ENCODE peak calls at places on chromosomes 1 and 21, in ten cellular contexts. One of them, this sample, is unnamed.

GRCh38 chr1:111990878-111991760 is 1.7 kb upstream of the KCND3 start:
- DNase-seq in fibroblast of the aortic adventitia: peak
- DNase-seq in mucosa of descending colon: peak
- DNase-seq in ovary: peak
- DNase-seq in A549: peak
- DNase-seq in GM10248: peak
- DNase-seq in lower leg skin: peak
- DNase-seq in GM20000: no peak
- DNase-seq in mammary epithelial cell: peak
- DNase-seq in stomach: peak
- DNase-seq in this sample: no peak

GRCh38 chr1:145901312-145902021 is 8.4 kb downstream of the ITGA10 start:
- DNase-seq in fibroblast of the aortic adventitia: no peak
- DNase-seq in mucosa of descending colon: no peak
- DNase-seq in ovary: no peak
- DNase-seq in A549: peak
- DNase-seq in GM10248: no peak
- DNase-seq in lower leg skin: no peak
- DNase-seq in GM20000: no peak
- DNase-seq in mammary epithelial cell: no peak
- DNase-seq in stomach: no peak
- DNase-seq in this sample: no peak

GRCh38 chr1:50257940-50258339 is 149.2 kb downstream of the ELAVL4 start:
- DNase-seq in fibroblast of the aortic adventitia: no peak
- DNase-seq in mucosa of descending colon: no peak
- DNase-seq in ovary: no peak
- DNase-seq in A549: no peak
- DNase-seq in GM10248: no peak
- DNase-seq in lower leg skin: no peak
- DNase-seq in GM20000: no peak
- DNase-seq in mammary epithelial cell: no peak
- DNase-seq in stomach: no peak
- DNase-seq in this sample: no peak

GRCh38 chr21:31566061-31566460 is 93.4 kb upstream of the SOD1 start:
- DNase-seq in fibroblast of the aortic adventitia: no peak
- DNase-seq in mucosa of descending colon: no peak
- DNase-seq in ovary: no peak
- DNase-seq in A549: no peak
- DNase-seq in GM10248: no peak
- DNase-seq in lower leg skin: no peak
- DNase-seq in GM20000: no peak
- DNase-seq in mammary epithelial cell: no peak
- DNase-seq in stomach: no peak
- DNase-seq in this sample: no peak

GRCh38 chr21:41975391-41976272 is 21.8 kb upstream of the C2CD2 start:
- DNase-seq in fibroblast of the aortic adventitia: no peak
- DNase-seq in mucosa of descending colon: no peak
- DNase-seq in ovary: no peak
- DNase-seq in A549: no peak
- DNase-seq in GM10248: no peak
- DNase-seq in lower leg skin: peak
- DNase-seq in GM20000: no peak
- DNase-seq in mammary epithelial cell: no peak
- DNase-seq in stomach: no peak
- DNase-seq in this sample: peak

GRCh38 chr21:44931501-44932365 is 8.1 kb upstream of the SLX9 start:
- DNase-seq in fibroblast of the aortic adventitia: no peak
- DNase-seq in mucosa of descending colon: peak
- DNase-seq in ovary: no peak
- DNase-seq in A549: no peak
- DNase-seq in GM10248: no peak
- DNase-seq in lower leg skin: no peak
- DNase-seq in GM20000: peak
- DNase-seq in mammary epithelial cell: no peak
- DNase-seq in stomach: no peak
- DNase-seq in this sample: peak

GRCh38 chr1:16163882-16164820 is 8.3 kb upstream of the EPHA2 start:
- DNase-seq in fibroblast of the aortic adventitia: peak
- DNase-seq in mucosa of descending colon: no peak
- DNase-seq in ovary: no peak
- DNase-seq in A549: peak
- DNase-seq in GM10248: no peak
- DNase-seq in lower leg skin: no peak
- DNase-seq in GM20000: no peak
- DNase-seq in mammary epithelial cell: peak
- DNase-seq in stomach: no peak
- DNase-seq in this sample: no peak

GRCh38 chr1:108590947-108591346 is 31.0 kb downstream of the EEIG2 start:
- DNase-seq in fibroblast of the aortic adventitia: peak
- DNase-seq in mucosa of descending colon: no peak
- DNase-seq in ovary: no peak
- DNase-seq in A549: peak
- DNase-seq in GM10248: no peak
- DNase-seq in lower leg skin: no peak
- DNase-seq in GM20000: no peak
- DNase-seq in mammary epithelial cell: peak
- DNase-seq in stomach: no peak
- DNase-seq in this sample: no peak

GRCh38 chr1:6281511-6282402 is 20.9 kb upstream of the GPR153 start:
- DNase-seq in fibroblast of the aortic adventitia: no peak
- DNase-seq in mucosa of descending colon: peak
- DNase-seq in ovary: no peak
- DNase-seq in A549: no peak
- DNase-seq in GM10248: no peak
- DNase-seq in lower leg skin: no peak
- DNase-seq in GM20000: no peak
- DNase-seq in mammary epithelial cell: no peak
- DNase-seq in stomach: no peak
- DNase-seq in this sample: no peak

GRCh38 chr1:6279721-6280383 is 19.0 kb upstream of the GPR153 start:
- DNase-seq in fibroblast of the aortic adventitia: no peak
- DNase-seq in mucosa of descending colon: no peak
- DNase-seq in ovary: no peak
- DNase-seq in A549: no peak
- DNase-seq in GM10248: no peak
- DNase-seq in lower leg skin: no peak
- DNase-seq in GM20000: no peak
- DNase-seq in mammary epithelial cell: no peak
- DNase-seq in stomach: no peak
- DNase-seq in this sample: no peak

GRCh38 chr1:6279066-6279465 is 18.2 kb upstream of the GPR153 start:
- DNase-seq in fibroblast of the aortic adventitia: no peak
- DNase-seq in mucosa of descending colon: no peak
- DNase-seq in ovary: no peak
- DNase-seq in A549: no peak
- DNase-seq in GM10248: no peak
- DNase-seq in lower leg skin: no peak
- DNase-seq in GM20000: no peak
- DNase-seq in mammary epithelial cell: no peak
- DNase-seq in stomach: no peak
- DNase-seq in this sample: no peak

GRCh38 chr1:6282577-6283270 is 21.8 kb upstream of the GPR153 start:
- DNase-seq in fibroblast of the aortic adventitia: no peak
- DNase-seq in mucosa of descending colon: no peak
- DNase-seq in ovary: no peak
- DNase-seq in A549: no peak
- DNase-seq in GM10248: no peak
- DNase-seq in lower leg skin: no peak
- DNase-seq in GM20000: no peak
- DNase-seq in mammary epithelial cell: no peak
- DNase-seq in stomach: no peak
- DNase-seq in this sample: no peak

DNA sequence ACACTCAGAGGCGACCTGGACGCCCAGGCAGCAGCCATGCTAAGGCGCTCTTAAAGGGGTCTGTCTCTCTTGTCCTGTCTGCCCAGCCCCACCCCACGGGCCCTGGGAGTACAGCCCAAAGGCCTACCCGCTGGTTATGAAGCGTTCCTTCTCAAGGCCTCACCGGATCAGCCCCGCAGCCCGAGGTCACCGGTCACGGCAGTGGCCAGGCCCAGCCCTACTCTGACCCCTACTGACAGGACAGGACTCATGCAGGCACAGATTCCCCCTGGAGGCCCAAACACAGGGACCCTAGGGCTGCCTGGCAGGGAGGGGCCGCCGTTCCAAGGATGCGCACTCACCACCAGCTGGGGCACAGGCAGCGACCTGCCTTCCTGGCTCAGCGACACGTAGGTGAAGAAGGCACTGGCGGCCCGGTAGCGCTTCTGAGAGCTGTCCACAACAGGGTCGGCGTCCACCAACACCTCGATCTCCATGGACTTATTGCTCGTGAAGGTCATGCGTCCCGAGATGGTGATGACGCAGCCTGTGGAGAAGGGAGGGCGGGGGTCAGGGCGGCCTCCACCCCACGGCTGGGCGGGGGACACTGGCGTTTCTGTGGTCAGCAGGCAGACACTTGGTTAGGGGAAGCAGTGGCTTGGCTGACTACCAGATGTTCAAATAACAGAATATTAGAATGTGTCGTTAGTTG is 20.0 kb upstream of the GPR153 start:
- DNase-seq in fibroblast of the aortic adventitia: no peak
- DNase-seq in mucosa of descending colon: no peak
- DNase-seq in ovary: no peak
- DNase-seq in A549: peak
- DNase-seq in GM10248: no peak
- DNase-seq in lower leg skin: no peak
- DNase-seq in GM20000: no peak
- DNase-seq in mammary epithelial cell: no peak
- DNase-seq in stomach: no peak
- DNase-seq in this sample: no peak
- TF ChIP-seq CTCF in fibroblast of the aortic adventitia: peak
- TF ChIP-seq CTCF in mucosa of descending colon: no peak
- TF ChIP-seq CTCF in ovary: no peak
- TF ChIP-seq CTCF in A549: peak
- TF ChIP-seq CTCF in GM10248: no peak
- TF ChIP-seq CTCF in lower leg skin: no peak
- TF ChIP-seq CTCF in GM20000: no peak
- TF ChIP-seq CTCF in mammary epithelial cell: no peak
- TF ChIP-seq CTCF in stomach: no peak
- TF ChIP-seq CTCF in this sample: peak

DNA sequence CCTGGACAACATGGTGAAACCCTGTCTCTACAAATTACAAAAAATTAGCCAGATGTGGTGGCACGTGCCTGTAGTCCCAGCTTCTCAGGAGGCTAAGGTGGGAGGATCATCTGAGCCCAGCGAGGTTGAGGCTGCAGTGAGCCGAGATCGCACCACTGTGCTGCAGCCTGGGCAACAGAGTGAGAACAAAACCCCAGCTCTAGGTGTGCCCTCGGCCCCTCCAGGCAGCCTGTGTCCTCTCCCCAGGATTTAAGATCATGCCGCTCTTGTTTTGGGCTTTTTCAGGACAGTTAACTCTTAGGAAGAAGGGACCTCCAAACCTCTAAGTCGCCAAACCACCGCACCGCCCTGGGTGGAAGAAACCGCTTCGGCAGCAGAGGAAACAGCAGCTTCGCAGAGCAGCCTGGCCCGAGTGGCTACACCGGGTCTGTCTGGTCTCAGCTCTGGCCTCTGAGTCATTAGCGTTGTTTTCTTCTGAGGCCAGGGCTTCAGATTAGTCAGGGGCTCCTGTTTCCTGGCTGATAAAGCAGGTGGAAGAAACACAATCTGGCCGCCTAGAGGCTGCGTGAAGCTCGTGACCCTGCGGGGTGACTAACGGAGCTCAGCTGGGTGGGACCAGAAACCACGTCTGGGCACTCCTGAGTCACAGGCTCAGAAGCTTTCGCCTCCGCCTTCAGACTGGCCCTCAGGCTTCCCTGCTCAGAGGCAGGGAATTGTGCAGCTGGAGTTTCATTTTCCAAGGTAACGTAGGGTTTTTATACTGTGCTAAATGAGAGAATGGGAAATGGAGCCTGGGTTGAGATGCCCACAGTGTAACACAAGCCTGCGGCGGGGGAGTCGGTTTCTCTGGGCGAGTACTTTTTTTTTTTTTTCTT is 44.7 kb downstream of the CHAF1B start:
- DNase-seq in fibroblast of the aortic adventitia: peak
- DNase-seq in mucosa of descending colon: peak
- DNase-seq in ovary: peak
- DNase-seq in A549: peak
- DNase-seq in GM10248: peak
- DNase-seq in lower leg skin: peak
- DNase-seq in GM20000: peak
- DNase-seq in mammary epithelial cell: peak
- DNase-seq in stomach: peak
- DNase-seq in this sample: peak
- TF ChIP-seq CTCF in fibroblast of the aortic adventitia: peak
- TF ChIP-seq CTCF in mucosa of descending colon: no peak
- TF ChIP-seq CTCF in ovary: no peak
- TF ChIP-seq CTCF in A549: no peak
- TF ChIP-seq CTCF in GM10248: no peak
- TF ChIP-seq CTCF in lower leg skin: no peak
- TF ChIP-seq CTCF in GM20000: no peak
- TF ChIP-seq CTCF in mammary epithelial cell: no peak
- TF ChIP-seq CTCF in stomach: no peak
- TF ChIP-seq CTCF in this sample: peak

GRCh38 chr1:217522280-217522679 is 108.6 kb downstream of the GPATCH2 start:
- DNase-seq in fibroblast of the aortic adventitia: no peak
- DNase-seq in mucosa of descending colon: no peak
- DNase-seq in ovary: no peak
- DNase-seq in A549: peak
- DNase-seq in GM10248: no peak
- DNase-seq in lower leg skin: no peak
- DNase-seq in GM20000: no peak
- DNase-seq in mammary epithelial cell: no peak
- DNase-seq in stomach: no peak
- DNase-seq in this sample: no peak
- TF ChIP-seq CTCF in fibroblast of the aortic adventitia: no peak
- TF ChIP-seq CTCF in mucosa of descending colon: no peak
- TF ChIP-seq CTCF in ovary: no peak
- TF ChIP-seq CTCF in A549: no peak
- TF ChIP-seq CTCF in GM10248: no peak
- TF ChIP-seq CTCF in lower leg skin: no peak
- TF ChIP-seq CTCF in GM20000: no peak
- TF ChIP-seq CTCF in mammary epithelial cell: no peak
- TF ChIP-seq CTCF in stomach: no peak
- TF ChIP-seq CTCF in this sample: no peak

GRCh38 chr1:19066248-19066873 is 109.9 kb upstream of the IFFO2 start:
- DNase-seq in fibroblast of the aortic adventitia: peak
- DNase-seq in mucosa of descending colon: no peak
- DNase-seq in ovary: no peak
- DNase-seq in A549: no peak
- DNase-seq in GM10248: no peak
- DNase-seq in lower leg skin: no peak
- DNase-seq in GM20000: no peak
- DNase-seq in mammary epithelial cell: peak
- DNase-seq in stomach: no peak
- DNase-seq in this sample: peak

GRCh38 chr1:19068639-19069276 is 112.3 kb upstream of the IFFO2 start:
- DNase-seq in fibroblast of the aortic adventitia: peak
- DNase-seq in mucosa of descending colon: peak
- DNase-seq in ovary: no peak
- DNase-seq in A549: no peak
- DNase-seq in GM10248: no peak
- DNase-seq in lower leg skin: no peak
- DNase-seq in GM20000: no peak
- DNase-seq in mammary epithelial cell: no peak
- DNase-seq in stomach: no peak
- DNase-seq in this sample: peak

GRCh38 chr1:19067187-19067911 is 110.9 kb upstream of the IFFO2 start:
- DNase-seq in fibroblast of the aortic adventitia: peak
- DNase-seq in mucosa of descending colon: peak
- DNase-seq in ovary: peak
- DNase-seq in A549: peak
- DNase-seq in GM10248: no peak
- DNase-seq in lower leg skin: no peak
- DNase-seq in GM20000: no peak
- DNase-seq in mammary epithelial cell: peak
- DNase-seq in stomach: peak
- DNase-seq in this sample: peak

GRCh38 chr1:19066874-19067186 is 110.4 kb upstream of the IFFO2 start:
- DNase-seq in fibroblast of the aortic adventitia: no peak
- DNase-seq in mucosa of descending colon: peak
- DNase-seq in ovary: no peak
- DNase-seq in A549: no peak
- DNase-seq in GM10248: no peak
- DNase-seq in lower leg skin: no peak
- DNase-seq in GM20000: no peak
- DNase-seq in mammary epithelial cell: no peak
- DNase-seq in stomach: no peak
- DNase-seq in this sample: no peak

DNA sequence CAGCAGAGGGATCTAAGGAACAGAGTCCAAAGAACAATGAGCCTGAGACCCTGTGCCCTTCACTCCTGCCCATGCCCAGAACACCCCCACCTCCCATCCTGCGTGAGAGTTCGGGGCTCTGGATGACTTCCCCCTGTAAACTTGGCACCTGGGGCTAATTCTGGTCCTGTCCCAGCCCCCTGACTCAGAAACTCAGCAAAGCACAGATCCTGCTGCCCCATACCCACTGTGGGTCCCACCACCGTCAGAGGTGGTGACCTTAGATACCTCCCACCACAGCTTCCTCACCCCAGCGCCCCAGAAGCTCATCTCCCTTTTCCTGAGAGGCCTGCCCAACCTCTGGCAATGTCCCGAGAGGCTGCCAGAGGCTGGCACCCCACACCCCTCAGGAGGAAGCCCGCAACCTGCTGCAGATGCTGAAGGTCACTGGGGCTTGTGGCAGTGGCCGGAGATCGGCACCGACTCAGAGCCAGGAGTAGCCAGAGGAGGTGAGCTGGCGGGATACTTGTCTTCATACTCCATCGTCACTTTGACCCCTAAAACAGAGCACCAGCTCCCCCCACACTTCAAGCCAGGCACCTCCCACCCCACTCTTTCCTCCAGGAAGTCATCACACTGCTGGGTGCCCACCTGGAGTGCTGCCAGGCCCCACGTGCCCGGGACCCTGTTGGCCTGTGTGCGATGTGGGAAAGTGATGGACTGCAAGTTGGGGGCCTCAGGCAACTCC is 111.6 kb upstream of the IFFO2 start:
- DNase-seq in fibroblast of the aortic adventitia: no peak
- DNase-seq in mucosa of descending colon: peak
- DNase-seq in ovary: no peak
- DNase-seq in A549: no peak
- DNase-seq in GM10248: no peak
- DNase-seq in lower leg skin: no peak
- DNase-seq in GM20000: no peak
- DNase-seq in mammary epithelial cell: no peak
- DNase-seq in stomach: no peak
- DNase-seq in this sample: peak
- TF ChIP-seq CTCF in fibroblast of the aortic adventitia: no peak
- TF ChIP-seq CTCF in mucosa of descending colon: no peak
- TF ChIP-seq CTCF in ovary: no peak
- TF ChIP-seq CTCF in A549: no peak
- TF ChIP-seq CTCF in GM10248: no peak
- TF ChIP-seq CTCF in lower leg skin: no peak
- TF ChIP-seq CTCF in GM20000: no peak
- TF ChIP-seq CTCF in mammary epithelial cell: no peak
- TF ChIP-seq CTCF in stomach: no peak
- TF ChIP-seq CTCF in this sample: no peak

This sample was measured in GM13977.